ENCODE peak calls at places on chromosomes 11 and 22, in ten cellular contexts. Y is fibroblast of lung, H is right lobe of liver, X is thyroid gland, L is transverse colon, N is H1, I is HCT116, D is A549, M is keratinocyte, Q is uterus. V is an unnamed sample. For H3K4me1, the result is how much of the 10 kb centered on the place peaks cover.

GRCh38 chr11:117497206-117497951 is 169.7 kb downstream of the CEP164 start:
- DNase-seq in Y (no peak), H (no peak), X (no peak), L (no peak), N (no peak), I (no peak), D (no peak), M (no peak), Q (no peak), V (no peak)

GRCh38 chr22:47400701-47401591 is 638.5 kb downstream of the TBC1D22A start:
- DNase-seq in Y (no peak), H (no peak), X (no peak), L (no peak), N (no peak), I (no peak), D (no peak), M (no peak), Q (no peak), V (no peak)

GRCh38 chr11:67631427-67631826 is 1.7 kb upstream of the NUDT8 start:
- DNase-seq in Y (no peak), H (peak), X (no peak), L (peak), N (no peak), I (no peak), D (no peak), M (no peak), Q (no peak), V (no peak)

GRCh38 chr11:120832609-120833221 is 191.2 kb upstream of the TBCEL start:
- DNase-seq in Y (peak), H (no peak), X (no peak), L (no peak), N (no peak), I (no peak), D (no peak), M (no peak), Q (no peak), V (no peak)

GRCh38 chr22:31343235-31344191 is 2.6 kb downstream of the PATZ1 start:
- DNase-seq in Y (no peak), H (peak), X (peak), L (peak), N (peak), I (no peak), D (no peak), M (no peak), Q (no peak), V (peak)

GRCh38 chr11:10496296-10496936 is 41.4 kb downstream of the AMPD3 start:
- DNase-seq in Y (no peak), H (no peak), X (no peak), L (no peak), N (no peak), I (no peak), D (no peak), M (no peak), Q (no peak), V (no peak)

GRCh38 chr22:48188211-48188845 is 1425.9 kb downstream of the TBC1D22A start:
- DNase-seq in Y (no peak), H (no peak), X (no peak), L (no peak), N (no peak), I (no peak), D (peak), M (no peak), Q (no peak), V (no peak)

GRCh38 chr11:1271002-1271401 is 38.4 kb downstream of the TOLLIP start:
- DNase-seq in Y (peak), H (no peak), X (peak), L (no peak), N (no peak), I (no peak), D (no peak), M (no peak), Q (no peak), V (no peak)

GRCh38 chr11:117384045-117384444 is 56.4 kb downstream of the CEP164 start:
- DNase-seq in Y (peak), H (no peak), X (no peak), L (no peak), N (no peak), I (no peak), D (peak), M (peak), Q (peak), V (no peak)

GRCh38 chr11:78022397-78023396 is at the start of gene KCTD14:
- DNase-seq in Y (no peak), H (peak), X (peak), L (peak), N (peak), I (no peak), D (no peak), M (no peak), Q (peak), V (peak)

GRCh38 chr11:84655729-84656128 is 971.4 kb downstream of the DLG2 start:
- DNase-seq in Y (no peak), H (no peak), X (no peak), L (no peak), N (no peak), I (no peak), D (no peak), M (no peak), Q (no peak), V (no peak)

GRCh38 chr11:45659031-45659817 is 6.2 kb downstream of the CHST1 start:
- DNase-seq in Y (no peak), H (no peak), X (peak), L (no peak), N (no peak), I (no peak), D (no peak), M (no peak), Q (no peak), V (no peak)

GRCh38 chr11:2109541-2110019 is 29.6 kb downstream of the IGF2 start:
- DNase-seq in Y (no peak), H (peak), X (no peak), L (no peak), N (no peak), I (no peak), D (no peak), M (no peak), Q (no peak), V (no peak)

GRCh38 chr11:22203281-22203680 is 10.4 kb downstream of the ANO5 start:
- DNase-seq in Y (no peak), H (no peak), X (no peak), L (no peak), N (no peak), I (no peak), D (no peak), M (no peak), Q (no peak), V (no peak)
- H3K4me1 ChIP-seq in Y (under half), H (under half), X (under half), L (under half), N (under half), I (under half), D (under half), M (under half), Q (under half), V (under half)

GRCh38 chr22:17637490-17638181 is 921 bp upstream of the BCL2L13 start:
- DNase-seq in Y (no peak), H (no peak), X (no peak), L (no peak), N (no peak), I (no peak), D (no peak), M (no peak), Q (no peak), V (no peak)

GRCh38 chr22:17633217-17633997 is 4.9 kb upstream of the ATP6V1E1 start:
- DNase-seq in Y (peak), H (no peak), X (no peak), L (no peak), N (no peak), I (peak), D (peak), M (peak), Q (no peak), V (peak)

GRCh38 chr22:17631076-17631565 is 2.6 kb upstream of the ATP6V1E1 start:
- DNase-seq in Y (no peak), H (no peak), X (no peak), L (peak), N (no peak), I (no peak), D (no peak), M (no peak), Q (no peak), V (no peak)

GRCh38 chr22:17634696-17635095 is 3.9 kb upstream of the BCL2L13 start:
- DNase-seq in Y (no peak), H (no peak), X (no peak), L (no peak), N (no peak), I (no peak), D (no peak), M (no peak), Q (no peak), V (no peak)

DNA sequence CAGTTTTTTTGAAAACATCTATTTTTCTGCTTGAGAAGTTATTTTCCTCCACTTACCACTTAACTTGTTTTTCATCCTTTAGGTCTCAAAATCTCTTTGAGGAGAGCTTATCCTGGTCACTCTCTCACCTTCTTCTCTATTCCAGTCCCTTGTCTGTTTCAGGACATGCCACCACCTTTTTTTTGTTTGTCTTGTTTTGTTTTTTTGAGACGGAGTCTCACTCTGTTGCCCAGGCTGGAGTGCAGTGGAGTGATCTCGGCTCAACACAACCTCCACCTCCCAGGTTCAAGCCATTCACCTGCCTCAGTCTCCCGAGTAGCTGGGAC is 4.6 kb upstream of the BCL2L13 start:
- DNase-seq in Y (no peak), H (no peak), X (no peak), L (no peak), N (no peak), I (no peak), D (no peak), M (no peak), Q (no peak), V (no peak)
- TF ChIP-seq CTCF in Y (no peak), H (no peak), X (no peak), L (no peak), N (no peak), I (no peak), D (no peak), M (no peak), Q (no peak), V (no peak)

GRCh38 chr11:16361108-16361869 is 4.9 kb upstream of the SOX6 start:
- DNase-seq in Y (no peak), H (no peak), X (no peak), L (no peak), N (no peak), I (no peak), D (no peak), M (no peak), Q (no peak), V (no peak)
- H3K4me3 ChIP-seq in Y (no peak), H (no peak), X (no peak), L (no peak), N (no peak), I (no peak), D (no peak), M (no peak), Q (no peak), V (no peak)

DNA sequence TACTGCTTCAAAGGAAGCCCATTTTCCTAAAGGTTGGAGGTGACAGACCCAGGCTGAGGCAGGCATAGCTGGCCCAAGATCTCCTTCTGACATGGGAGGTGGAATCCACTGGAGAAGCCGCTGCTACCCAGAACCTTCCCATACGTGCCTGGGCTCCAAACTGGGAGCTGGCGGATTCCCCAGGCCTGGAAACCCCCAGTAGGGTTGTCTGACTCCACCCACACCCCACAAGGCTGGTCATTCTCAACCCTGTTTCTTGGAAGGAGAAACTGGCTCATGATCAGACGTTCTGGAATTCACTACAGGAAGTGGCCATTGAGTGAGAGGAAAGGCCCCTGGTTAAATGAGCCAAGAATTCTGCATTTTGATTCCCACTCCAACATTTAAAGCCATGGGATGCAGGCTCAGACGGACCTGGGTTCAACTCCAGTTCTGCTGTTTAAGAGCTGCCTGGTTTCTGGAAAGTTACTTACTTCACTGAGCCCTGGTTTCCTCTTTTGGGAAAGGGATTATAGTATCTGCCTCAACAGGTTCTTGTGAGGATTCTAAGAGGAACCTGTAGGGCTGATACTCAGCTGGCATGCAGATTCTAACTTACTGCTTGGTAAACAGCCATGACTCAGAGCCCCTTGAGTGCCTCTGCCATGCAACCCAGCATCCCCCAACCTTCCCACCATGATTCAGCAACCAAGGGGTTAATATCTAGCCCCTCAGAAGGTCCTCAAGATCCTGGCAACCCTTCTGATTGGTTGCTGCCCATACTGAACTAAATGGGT is 19.4 kb upstream of the TSKU start:
- DNase-seq in Y (peak), H (no peak), X (no peak), L (no peak), N (no peak), I (no peak), D (peak), M (no peak), Q (peak), V (peak)
- H3K4me1 ChIP-seq in Y (under half), H (under half), X (under half), L (under half), N (under half), I (under half), D (half or more), M (under half), Q (under half), V (under half)

GRCh38 chr22:22943521-22944267 is 56.1 kb downstream of the IGLL5 start:
- DNase-seq in Y (no peak), H (no peak), X (no peak), L (peak), N (peak), I (no peak), D (no peak), M (no peak), Q (no peak), V (no peak)
- TF ChIP-seq CTCF in Y (no peak), H (no peak), X (no peak), L (no peak), N (peak), I (no peak), D (no peak), M (no peak), Q (no peak), V (no peak)

GRCh38 chr11:3157381-3158130 is 7.6 kb downstream of the OSBPL5 start:
- DNase-seq in Y (peak), H (peak), X (no peak), L (no peak), N (no peak), I (no peak), D (no peak), M (no peak), Q (no peak), V (no peak)
- H3K4me3 ChIP-seq in Y (no peak), H (no peak), X (no peak), L (no peak), N (no peak), I (no peak), D (no peak), M (no peak), Q (no peak), V (no peak)

DNA sequence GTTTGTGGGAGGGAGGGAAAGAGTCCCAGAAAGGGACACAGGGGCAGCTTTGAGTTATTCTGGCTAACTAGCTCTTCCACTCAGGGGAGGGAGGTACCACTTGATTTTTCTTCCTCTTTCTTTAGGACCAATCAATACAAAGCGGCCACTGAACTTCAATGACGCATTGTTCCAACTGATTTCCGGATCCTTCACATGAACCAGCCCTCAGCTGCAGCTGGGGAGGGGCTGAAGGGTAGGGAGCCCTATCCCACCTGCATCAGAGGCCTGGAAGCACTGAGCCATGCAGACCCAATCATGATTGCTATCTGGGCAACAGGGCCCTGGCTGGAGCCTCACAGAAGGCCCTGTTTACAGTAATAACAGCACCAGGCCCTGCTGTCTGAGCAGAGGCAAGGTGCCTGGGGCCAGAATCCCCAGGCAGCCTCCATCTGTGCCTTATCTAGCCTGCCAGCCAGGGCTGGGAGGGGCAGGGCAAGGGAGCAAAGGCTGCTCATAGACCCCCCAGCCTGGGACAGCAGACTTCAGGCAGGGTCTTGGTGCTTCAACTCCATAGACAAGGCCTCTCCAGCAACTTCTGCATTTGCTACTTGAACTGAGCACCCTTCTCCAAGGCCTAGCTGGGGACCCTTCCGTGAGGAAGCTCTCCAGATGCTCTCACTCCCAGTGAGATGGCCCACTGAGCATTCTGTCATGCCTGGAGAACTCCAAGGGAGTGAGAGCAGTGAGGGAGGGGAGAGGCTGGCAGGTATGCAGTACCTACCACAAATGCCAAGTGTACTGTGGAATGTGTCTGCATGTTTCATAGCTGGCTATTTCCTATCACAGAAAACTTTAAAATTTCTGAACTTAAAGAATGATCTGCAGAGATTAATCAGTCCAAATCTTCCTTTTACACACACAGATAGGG is 22.5 kb downstream of the CLPB start:
- DNase-seq in Y (peak), H (no peak), X (peak), L (peak), N (no peak), I (no peak), D (no peak), M (no peak), Q (no peak), V (no peak)
- H3K4me1 ChIP-seq in Y (under half), H (under half), X (half or more), L (under half), N (under half), I (under half), D (under half), M (under half), Q (under half), V (under half)

GRCh38 chr11:122793500-122793899 is 44.8 kb upstream of the CRTAM start:
- DNase-seq in Y (no peak), H (no peak), X (no peak), L (no peak), N (no peak), I (no peak), D (no peak), M (no peak), Q (no peak), V (no peak)
- TF ChIP-seq CTCF in Y (no peak), H (no peak), X (no peak), L (no peak), N (no peak), I (no peak), D (no peak), M (no peak), Q (no peak), V (no peak)